ENCODE peak calls at places on chromosomes 11 and 22, in ten cellular contexts. W, F, U, Y, T, E, Z, C, M and J are unnamed samples.

GRCh38 chr11:8356731-8357504 is 93.2 kb upstream of the LMO1 start:
- DNase-seq in W (no peak), F (no peak), U (peak), Y (no peak), T (no peak), E (no peak), Z (peak), C (no peak), M (peak), J (no peak)

GRCh38 chr22:37263966-37264887 is 18.1 kb upstream of the CYTH4 start:
- DNase-seq in W (no peak), F (no peak), U (no peak), Y (no peak), T (no peak), E (no peak), Z (no peak), C (no peak), M (no peak), J (no peak)

GRCh38 chr22:46592390-46592872 is 27.8 kb upstream of the GRAMD4 start:
- DNase-seq in W (no peak), F (no peak), U (peak), Y (no peak), T (no peak), E (no peak), Z (peak), C (peak), M (peak), J (peak)

GRCh38 chr11:82818399-82819043 is 81.7 kb downstream of the PRCP start:
- DNase-seq in W (no peak), F (no peak), U (no peak), Y (no peak), T (no peak), E (no peak), Z (no peak), C (no peak), M (no peak), J (no peak)

GRCh38 chr11:88469828-88470227 is 132.3 kb upstream of the CTSC start:
- DNase-seq in W (no peak), F (no peak), U (no peak), Y (no peak), T (no peak), E (no peak), Z (no peak), C (no peak), M (no peak), J (no peak)

GRCh38 chr11:2660357-2660939 is 39.3 kb downstream of the KCNQ1OT1 start:
- DNase-seq in W (no peak), F (no peak), U (no peak), Y (no peak), T (no peak), E (no peak), Z (no peak), C (no peak), M (no peak), J (no peak)

GRCh38 chr22:30566125-30566524 is 8.3 kb downstream of the GAL3ST1 start:
- DNase-seq in W (no peak), F (no peak), U (peak), Y (no peak), T (no peak), E (no peak), Z (no peak), C (no peak), M (no peak), J (no peak)

GRCh38 chr11:59759900-59760299 is 4.7 kb downstream of the STX3 start:
- DNase-seq in W (no peak), F (no peak), U (no peak), Y (no peak), T (no peak), E (no peak), Z (no peak), C (no peak), M (no peak), J (no peak)

GRCh38 chr11:73249304-73249703 is 22.8 kb upstream of the P2RY6 start:
- DNase-seq in W (no peak), F (no peak), U (peak), Y (no peak), T (no peak), E (no peak), Z (no peak), C (no peak), M (no peak), J (peak)

GRCh38 chr11:1422981-1423380 is 33.2 kb downstream of the BRSK2 start:
- DNase-seq in W (no peak), F (no peak), U (no peak), Y (no peak), T (no peak), E (no peak), Z (no peak), C (no peak), M (no peak), J (no peak)

GRCh38 chr22:50194037-50194809 is 6.6 kb upstream of the SELENOO start:
- DNase-seq in W (no peak), F (no peak), U (no peak), Y (no peak), T (no peak), E (no peak), Z (no peak), C (no peak), M (no peak), J (no peak)

GRCh38 chr22:49768511-49768910 is 59.2 kb downstream of the BRD1 start:
- DNase-seq in W (peak), F (no peak), U (no peak), Y (no peak), T (no peak), E (no peak), Z (no peak), C (no peak), M (no peak), J (no peak)

GRCh38 chr11:124633355-124633754 is 10.7 kb downstream of the TBRG1 start:
- DNase-seq in W (no peak), F (no peak), U (no peak), Y (no peak), T (no peak), E (no peak), Z (no peak), C (no peak), M (no peak), J (no peak)

GRCh38 chr11:75596914-75597313 is 34.9 kb downstream of the SERPINH1 start:
- DNase-seq in W (no peak), F (no peak), U (no peak), Y (no peak), T (no peak), E (no peak), Z (no peak), C (no peak), M (no peak), J (no peak)

GRCh38 chr11:19027829-19028595 is 32.5 kb downstream of the MRGPRX2 start:
- DNase-seq in W (no peak), F (no peak), U (peak), Y (no peak), T (no peak), E (no peak), Z (peak), C (no peak), M (no peak), J (peak)

GRCh38 chr11:34907934-34908593 is 8.1 kb downstream of the APIP start:
- DNase-seq in W (no peak), F (no peak), U (no peak), Y (no peak), T (no peak), E (no peak), Z (no peak), C (no peak), M (no peak), J (no peak)

GRCh38 chr11:45079943-45080719 is 66.3 kb upstream of the PRDM11 start:
- DNase-seq in W (no peak), F (no peak), U (peak), Y (no peak), T (peak), E (no peak), Z (peak), C (peak), M (peak), J (no peak)

GRCh38 chr11:133724116-133724515 is 121.2 kb downstream of the SPATA19 start:
- DNase-seq in W (no peak), F (no peak), U (no peak), Y (no peak), T (no peak), E (no peak), Z (no peak), C (no peak), M (no peak), J (no peak)

GRCh38 chr22:49392247-49392646 is 435.4 kb downstream of the BRD1 start:
- DNase-seq in W (no peak), F (no peak), U (no peak), Y (no peak), T (no peak), E (no peak), Z (no peak), C (no peak), M (no peak), J (no peak)

GRCh38 chr11:96293583-96293982 is 49.4 kb downstream of the MAML2 start:
- DNase-seq in W (no peak), F (no peak), U (no peak), Y (no peak), T (no peak), E (no peak), Z (no peak), C (no peak), M (no peak), J (peak)

GRCh38 chr22:32448980-32449379 is 15.3 kb downstream of the BPIFC start:
- DNase-seq in W (no peak), F (no peak), U (no peak), Y (no peak), T (no peak), E (no peak), Z (no peak), C (no peak), M (no peak), J (no peak)